ENCODE peak calls at places on chromosomes 6 and 20, in eight cellular contexts. One of them, this sample, is unnamed.
A peak's percentile ranks its signal among the peaks of the same experiment; 100 is the strongest.

GRCh38 chr6:22062807-22063408 is 233.9 kb downstream of the PRL start:
- DNase-seq in RWPE1: no peak
- DNase-seq in AG04449: no peak
- DNase-seq in aorta: no peak
- DNase-seq in NCI-H1436: no peak
- DNase-seq in cardiac muscle cell: no peak
- DNase-seq in NCI-H748 treated with DMSO at 0.1 percent for 48 hours: no peak
- DNase-seq in activated T-cell treated with anti-CD3 and anti-CD28 coated beads, Interleukin-2, amount 50 U/mL, for 4 hours: peak; percentile 35
- DNase-seq in this sample: no peak

GRCh38 chr6:88728756-88729155 is 234.7 kb downstream of the RNGTT start:
- DNase-seq in RWPE1: no peak
- DNase-seq in NCI-H748 treated with DMSO at 0.1 percent for 48 hours: no peak
- DNase-seq in NCI-H1436: no peak
- DNase-seq in aorta: no peak
- DNase-seq in AG04449: no peak
- DNase-seq in activated T-cell treated with anti-CD3 and anti-CD28 coated beads, Interleukin-2, amount 50 U/mL, for 4 hours: no peak
- DNase-seq in cardiac muscle cell: no peak
- DNase-seq in this sample: no peak

GRCh38 chr6:115969207-115969929 is 91.3 kb downstream of the FRK start:
- DNase-seq in activated T-cell treated with anti-CD3 and anti-CD28 coated beads, Interleukin-2, amount 50 U/mL, for 4 hours: no peak
- DNase-seq in NCI-H748 treated with DMSO at 0.1 percent for 48 hours: no peak
- DNase-seq in RWPE1: no peak
- DNase-seq in NCI-H1436: no peak
- DNase-seq in aorta: no peak
- DNase-seq in cardiac muscle cell: no peak
- DNase-seq in AG04449: no peak
- DNase-seq in this sample: no peak

GRCh38 chr6:156778615-156779205 is 1.5 kb downstream of the ARID1B start:
- DNase-seq in NCI-H748 treated with DMSO at 0.1 percent for 48 hours: no peak
- DNase-seq in AG04449: no peak
- DNase-seq in RWPE1: no peak
- DNase-seq in NCI-H1436: no peak
- DNase-seq in cardiac muscle cell: peak; percentile 43
- DNase-seq in aorta: peak; percentile 84
- DNase-seq in activated T-cell treated with anti-CD3 and anti-CD28 coated beads, Interleukin-2, amount 50 U/mL, for 4 hours: peak; percentile 42
- DNase-seq in this sample: peak; percentile 84

GRCh38 chr6:137866200-137866913 is 702 bp upstream of the TNFAIP3 start:
- DNase-seq in NCI-H748 treated with DMSO at 0.1 percent for 48 hours: no peak
- DNase-seq in AG04449: no peak
- DNase-seq in aorta: no peak
- DNase-seq in activated T-cell treated with anti-CD3 and anti-CD28 coated beads, Interleukin-2, amount 50 U/mL, for 4 hours: no peak
- DNase-seq in cardiac muscle cell: no peak
- DNase-seq in NCI-H1436: no peak
- DNase-seq in RWPE1: no peak
- DNase-seq in this sample: no peak

GRCh38 chr6:163667372-163668060 is 253.0 kb downstream of the QKI start:
- DNase-seq in cardiac muscle cell: no peak
- DNase-seq in aorta: no peak
- DNase-seq in NCI-H1436: peak; percentile 7
- DNase-seq in AG04449: no peak
- DNase-seq in activated T-cell treated with anti-CD3 and anti-CD28 coated beads, Interleukin-2, amount 50 U/mL, for 4 hours: no peak
- DNase-seq in NCI-H748 treated with DMSO at 0.1 percent for 48 hours: no peak
- DNase-seq in RWPE1: no peak
- DNase-seq in this sample: no peak

GRCh38 chr6:137894779-137895385 is 27.8 kb downstream of the TNFAIP3 start:
- DNase-seq in aorta: no peak
- DNase-seq in activated T-cell treated with anti-CD3 and anti-CD28 coated beads, Interleukin-2, amount 50 U/mL, for 4 hours: no peak
- DNase-seq in cardiac muscle cell: no peak
- DNase-seq in NCI-H1436: no peak
- DNase-seq in NCI-H748 treated with DMSO at 0.1 percent for 48 hours: no peak
- DNase-seq in RWPE1: no peak
- DNase-seq in AG04449: no peak
- DNase-seq in this sample: no peak

GRCh38 chr6:107805504-107805903 is 18.6 kb downstream of the SCML4 start:
- DNase-seq in aorta: no peak
- DNase-seq in AG04449: no peak
- DNase-seq in NCI-H748 treated with DMSO at 0.1 percent for 48 hours: no peak
- DNase-seq in activated T-cell treated with anti-CD3 and anti-CD28 coated beads, Interleukin-2, amount 50 U/mL, for 4 hours: no peak
- DNase-seq in NCI-H1436: no peak
- DNase-seq in cardiac muscle cell: no peak
- DNase-seq in RWPE1: no peak
- DNase-seq in this sample: no peak

GRCh38 chr6:160375561-160375949 is 27.4 kb downstream of the SLC22A3 start:
- DNase-seq in AG04449: no peak
- DNase-seq in activated T-cell treated with anti-CD3 and anti-CD28 coated beads, Interleukin-2, amount 50 U/mL, for 4 hours: no peak
- DNase-seq in RWPE1: no peak
- DNase-seq in NCI-H1436: no peak
- DNase-seq in cardiac muscle cell: no peak
- DNase-seq in aorta: no peak
- DNase-seq in NCI-H748 treated with DMSO at 0.1 percent for 48 hours: no peak
- DNase-seq in this sample: no peak

GRCh38 chr6:45577836-45578504 is 200.2 kb upstream of the SUPT3H start:
- DNase-seq in aorta: no peak
- DNase-seq in activated T-cell treated with anti-CD3 and anti-CD28 coated beads, Interleukin-2, amount 50 U/mL, for 4 hours: no peak
- DNase-seq in NCI-H1436: no peak
- DNase-seq in cardiac muscle cell: no peak
- DNase-seq in NCI-H748 treated with DMSO at 0.1 percent for 48 hours: no peak
- DNase-seq in RWPE1: no peak
- DNase-seq in AG04449: no peak
- DNase-seq in this sample: no peak

GRCh38 chr6:37171141-37171969 is 1.4 kb downstream of the PIM1 start:
- DNase-seq in aorta: peak; percentile 85
- DNase-seq in cardiac muscle cell: peak; percentile 56
- DNase-seq in AG04449: no peak
- DNase-seq in NCI-H1436: no peak
- DNase-seq in RWPE1: peak; percentile 28
- DNase-seq in NCI-H748 treated with DMSO at 0.1 percent for 48 hours: peak; percentile 44
- DNase-seq in activated T-cell treated with anti-CD3 and anti-CD28 coated beads, Interleukin-2, amount 50 U/mL, for 4 hours: peak; percentile 23
- DNase-seq in this sample: peak; percentile 90

GRCh38 chr6:41045664-41046063 is 3.4 kb downstream of the TSPO2 start:
- DNase-seq in cardiac muscle cell: no peak
- DNase-seq in aorta: no peak
- DNase-seq in RWPE1: no peak
- DNase-seq in AG04449: no peak
- DNase-seq in NCI-H748 treated with DMSO at 0.1 percent for 48 hours: no peak
- DNase-seq in activated T-cell treated with anti-CD3 and anti-CD28 coated beads, Interleukin-2, amount 50 U/mL, for 4 hours: no peak
- DNase-seq in NCI-H1436: no peak
- DNase-seq in this sample: no peak

GRCh38 chr6:39794231-39794630 is 2.1 kb downstream of the DAAM2 start:
- DNase-seq in AG04449: no peak
- DNase-seq in activated T-cell treated with anti-CD3 and anti-CD28 coated beads, Interleukin-2, amount 50 U/mL, for 4 hours: no peak
- DNase-seq in aorta: no peak
- DNase-seq in cardiac muscle cell: no peak
- DNase-seq in NCI-H1436: no peak
- DNase-seq in RWPE1: no peak
- DNase-seq in NCI-H748 treated with DMSO at 0.1 percent for 48 hours: no peak
- DNase-seq in this sample: no peak

GRCh38 chr6:79137671-79138070 is 59.6 kb upstream of the PHIP start:
- DNase-seq in RWPE1: no peak
- DNase-seq in AG04449: no peak
- DNase-seq in aorta: no peak
- DNase-seq in NCI-H1436: no peak
- DNase-seq in NCI-H748 treated with DMSO at 0.1 percent for 48 hours: no peak
- DNase-seq in activated T-cell treated with anti-CD3 and anti-CD28 coated beads, Interleukin-2, amount 50 U/mL, for 4 hours: no peak
- DNase-seq in cardiac muscle cell: no peak
- DNase-seq in this sample: no peak

GRCh38 chr6:119310486-119311036 is 39.0 kb downstream of the MAN1A1 start:
- DNase-seq in RWPE1: no peak
- DNase-seq in AG04449: no peak
- DNase-seq in NCI-H1436: no peak
- DNase-seq in cardiac muscle cell: no peak
- DNase-seq in activated T-cell treated with anti-CD3 and anti-CD28 coated beads, Interleukin-2, amount 50 U/mL, for 4 hours: no peak
- DNase-seq in NCI-H748 treated with DMSO at 0.1 percent for 48 hours: no peak
- DNase-seq in aorta: no peak
- DNase-seq in this sample: no peak

GRCh38 chr6:41653642-41654432 is 15.6 kb downstream of the MDFI start:
- DNase-seq in cardiac muscle cell: no peak
- DNase-seq in activated T-cell treated with anti-CD3 and anti-CD28 coated beads, Interleukin-2, amount 50 U/mL, for 4 hours: no peak
- DNase-seq in AG04449: no peak
- DNase-seq in NCI-H1436: no peak
- DNase-seq in RWPE1: no peak
- DNase-seq in NCI-H748 treated with DMSO at 0.1 percent for 48 hours: no peak
- DNase-seq in aorta: peak; percentile 33
- DNase-seq in this sample: peak; percentile 58

GRCh38 chr6:170040115-170040500 is 250.8 kb downstream of the DLL1 start:
- DNase-seq in NCI-H748 treated with DMSO at 0.1 percent for 48 hours: no peak
- DNase-seq in activated T-cell treated with anti-CD3 and anti-CD28 coated beads, Interleukin-2, amount 50 U/mL, for 4 hours: no peak
- DNase-seq in AG04449: no peak
- DNase-seq in RWPE1: no peak
- DNase-seq in NCI-H1436: no peak
- DNase-seq in aorta: peak; percentile 26
- DNase-seq in cardiac muscle cell: no peak
- DNase-seq in this sample: peak; percentile 65

GRCh38 chr6:7203939-7204338 is 96.2 kb downstream of the RREB1 start:
- DNase-seq in aorta: no peak
- DNase-seq in AG04449: no peak
- DNase-seq in cardiac muscle cell: no peak
- DNase-seq in RWPE1: no peak
- DNase-seq in NCI-H1436: no peak
- DNase-seq in NCI-H748 treated with DMSO at 0.1 percent for 48 hours: no peak
- DNase-seq in activated T-cell treated with anti-CD3 and anti-CD28 coated beads, Interleukin-2, amount 50 U/mL, for 4 hours: no peak
- DNase-seq in this sample: no peak

GRCh38 chr6:41780623-41781301 is at the start of gene PRICKLE4:
- DNase-seq in NCI-H748 treated with DMSO at 0.1 percent for 48 hours: no peak
- DNase-seq in NCI-H1436: no peak
- DNase-seq in activated T-cell treated with anti-CD3 and anti-CD28 coated beads, Interleukin-2, amount 50 U/mL, for 4 hours: no peak
- DNase-seq in cardiac muscle cell: peak; percentile 56
- DNase-seq in aorta: peak; percentile 81
- DNase-seq in AG04449: no peak
- DNase-seq in RWPE1: peak; percentile 65
- DNase-seq in this sample: peak; percentile 86

GRCh38 chr6:139764498-139764986 is 390.1 kb upstream of the CITED2 start:
- DNase-seq in cardiac muscle cell: peak; percentile 17
- DNase-seq in NCI-H748 treated with DMSO at 0.1 percent for 48 hours: no peak
- DNase-seq in AG04449: peak; percentile 94
- DNase-seq in NCI-H1436: no peak
- DNase-seq in aorta: no peak
- DNase-seq in activated T-cell treated with anti-CD3 and anti-CD28 coated beads, Interleukin-2, amount 50 U/mL, for 4 hours: no peak
- DNase-seq in RWPE1: peak; percentile 88
- DNase-seq in this sample: no peak

GRCh38 chr20:24406761-24407550 is 62.5 kb upstream of the SYNDIG1 start:
- DNase-seq in NCI-H748 treated with DMSO at 0.1 percent for 48 hours: no peak
- DNase-seq in cardiac muscle cell: no peak
- DNase-seq in RWPE1: no peak
- DNase-seq in NCI-H1436: no peak
- DNase-seq in AG04449: no peak
- DNase-seq in aorta: no peak
- DNase-seq in activated T-cell treated with anti-CD3 and anti-CD28 coated beads, Interleukin-2, amount 50 U/mL, for 4 hours: no peak
- DNase-seq in this sample: no peak

GRCh38 chr6:115551510-115551909 is 509.2 kb downstream of the FRK start:
- DNase-seq in NCI-H748 treated with DMSO at 0.1 percent for 48 hours: peak; percentile 96
- DNase-seq in activated T-cell treated with anti-CD3 and anti-CD28 coated beads, Interleukin-2, amount 50 U/mL, for 4 hours: no peak
- DNase-seq in aorta: no peak
- DNase-seq in cardiac muscle cell: no peak
- DNase-seq in NCI-H1436: peak; percentile 1
- DNase-seq in RWPE1: no peak
- DNase-seq in AG04449: no peak
- DNase-seq in this sample: no peak

GRCh38 chr6:147910254-147910653 is 401.8 kb downstream of the SAMD5 start:
- DNase-seq in cardiac muscle cell: no peak
- DNase-seq in AG04449: no peak
- DNase-seq in activated T-cell treated with anti-CD3 and anti-CD28 coated beads, Interleukin-2, amount 50 U/mL, for 4 hours: no peak
- DNase-seq in NCI-H1436: no peak
- DNase-seq in RWPE1: no peak
- DNase-seq in aorta: no peak
- DNase-seq in NCI-H748 treated with DMSO at 0.1 percent for 48 hours: no peak
- DNase-seq in this sample: no peak

GRCh38 chr6:71190809-71191208 is 97.8 kb upstream of the OGFRL1 start:
- DNase-seq in NCI-H1436: no peak
- DNase-seq in cardiac muscle cell: peak; percentile 18
- DNase-seq in NCI-H748 treated with DMSO at 0.1 percent for 48 hours: peak; percentile 23
- DNase-seq in AG04449: no peak
- DNase-seq in activated T-cell treated with anti-CD3 and anti-CD28 coated beads, Interleukin-2, amount 50 U/mL, for 4 hours: no peak
- DNase-seq in aorta: no peak
- DNase-seq in RWPE1: peak; percentile 30
- DNase-seq in this sample: no peak

GRCh38 chr6:160027931-160028330 is 59.0 kb downstream of the IGF2R start:
- DNase-seq in cardiac muscle cell: no peak
- DNase-seq in RWPE1: no peak
- DNase-seq in NCI-H1436: no peak
- DNase-seq in NCI-H748 treated with DMSO at 0.1 percent for 48 hours: no peak
- DNase-seq in aorta: no peak
- DNase-seq in activated T-cell treated with anti-CD3 and anti-CD28 coated beads, Interleukin-2, amount 50 U/mL, for 4 hours: no peak
- DNase-seq in AG04449: peak; percentile 21
- DNase-seq in this sample: no peak

GRCh38 chr6:157265630-157266029 is 57.7 kb downstream of the TMEM242 start:
- DNase-seq in activated T-cell treated with anti-CD3 and anti-CD28 coated beads, Interleukin-2, amount 50 U/mL, for 4 hours: no peak
- DNase-seq in AG04449: no peak
- DNase-seq in cardiac muscle cell: no peak
- DNase-seq in NCI-H748 treated with DMSO at 0.1 percent for 48 hours: no peak
- DNase-seq in RWPE1: no peak
- DNase-seq in aorta: peak; percentile 35
- DNase-seq in NCI-H1436: peak; percentile 41
- DNase-seq in this sample: peak; percentile 66

GRCh38 chr20:38635721-38636285 is 34.2 kb downstream of the ARHGAP40 start:
- DNase-seq in AG04449: no peak
- DNase-seq in NCI-H1436: no peak
- DNase-seq in RWPE1: peak; percentile 49
- DNase-seq in activated T-cell treated with anti-CD3 and anti-CD28 coated beads, Interleukin-2, amount 50 U/mL, for 4 hours: no peak
- DNase-seq in NCI-H748 treated with DMSO at 0.1 percent for 48 hours: no peak
- DNase-seq in aorta: no peak
- DNase-seq in cardiac muscle cell: no peak
- DNase-seq in this sample: no peak

GRCh38 chr6:157236040-157236725 is 87.1 kb downstream of the TMEM242 start:
- DNase-seq in NCI-H1436: no peak
- DNase-seq in AG04449: no peak
- DNase-seq in cardiac muscle cell: peak; percentile 18
- DNase-seq in RWPE1: no peak
- DNase-seq in NCI-H748 treated with DMSO at 0.1 percent for 48 hours: no peak
- DNase-seq in aorta: no peak
- DNase-seq in activated T-cell treated with anti-CD3 and anti-CD28 coated beads, Interleukin-2, amount 50 U/mL, for 4 hours: no peak
- DNase-seq in this sample: peak; percentile 73

GRCh38 chr20:62025832-62026563 is 39.7 kb downstream of the TAF4 start:
- DNase-seq in aorta: peak; percentile 43
- DNase-seq in activated T-cell treated with anti-CD3 and anti-CD28 coated beads, Interleukin-2, amount 50 U/mL, for 4 hours: no peak
- DNase-seq in AG04449: peak; percentile 26
- DNase-seq in RWPE1: no peak
- DNase-seq in cardiac muscle cell: peak; percentile 49
- DNase-seq in NCI-H1436: no peak
- DNase-seq in NCI-H748 treated with DMSO at 0.1 percent for 48 hours: no peak
- DNase-seq in this sample: no peak

GRCh38 chr20:47057661-47058060 is 163.0 kb downstream of the EYA2 start:
- DNase-seq in NCI-H1436: no peak
- DNase-seq in aorta: no peak
- DNase-seq in cardiac muscle cell: no peak
- DNase-seq in NCI-H748 treated with DMSO at 0.1 percent for 48 hours: no peak
- DNase-seq in activated T-cell treated with anti-CD3 and anti-CD28 coated beads, Interleukin-2, amount 50 U/mL, for 4 hours: no peak
- DNase-seq in RWPE1: no peak
- DNase-seq in AG04449: no peak
- DNase-seq in this sample: no peak